ENCODE peak calls at places on chromosomes 5 and 9, in five cellular contexts. S is HCT116, P is K562, L is GM12878, F is H1. O is an unnamed sample.
A peak's percentile ranks its signal among the peaks of the same experiment; 100 is the strongest.

GRCh38 chr9:36470891-36471290 is 70.8 kb upstream of the RNF38 start:
- DNase-seq in P (peak; percentile 5), S (no peak), F (no peak), L (peak; percentile 67), O (no peak)

GRCh38 chr5:78504726-78505431 is 143.7 kb downstream of the LHFPL2 start:
- DNase-seq in F (no peak), L (no peak), S (peak; percentile 38), P (no peak), O (no peak)

GRCh38 chr9:26066237-26066636 is 388.0 kb upstream of the TUSC1 start:
- DNase-seq in P (no peak), L (no peak), S (no peak), F (no peak), O (no peak)

GRCh38 chr5:56264417-56265025 is 31.4 kb upstream of the ANKRD55 start:
- DNase-seq in P (peak; percentile 62), S (peak; percentile 61), F (peak; percentile 67), L (no peak), O (peak; percentile 59)

GRCh38 chr9:92245005-92245797 is 48.3 kb downstream of the IARS1 start:
- DNase-seq in F (no peak), P (no peak), L (no peak), S (no peak), O (no peak)

GRCh38 chr9:27261517-27262211 is 35.3 kb downstream of the EQTN start:
- DNase-seq in S (no peak), P (no peak), L (no peak), F (no peak), O (peak; percentile 58)

GRCh38 chr9:98481676-98482075 is 226.2 kb upstream of the TBC1D2 start:
- DNase-seq in S (no peak), F (no peak), L (no peak), P (no peak), O (peak; percentile 8)

GRCh38 chr5:9056046-9056445 is 489.8 kb downstream of the SEMA5A start:
- DNase-seq in S (no peak), P (no peak), F (no peak), L (no peak), O (no peak)

GRCh38 chr9:32487981-32488380 is 38.0 kb downstream of the RIGI start:
- DNase-seq in P (no peak), S (no peak), L (no peak), F (no peak), O (no peak)

GRCh38 chr5:79834420-79835219 is 145.0 kb downstream of the CMYA5 start:
- DNase-seq in F (no peak), S (no peak), L (no peak), P (no peak), O (no peak)

GRCh38 chr5:19855929-19856328 is 132.1 kb downstream of the CDH18 start:
- DNase-seq in F (no peak), L (no peak), S (no peak), P (no peak), O (no peak)

GRCh38 chr5:15703901-15704300 is 203.9 kb downstream of the FBXL7 start:
- DNase-seq in P (no peak), L (no peak), F (no peak), S (no peak), O (no peak)

GRCh38 chr9:90300901-90301688 is 341.5 kb downstream of the DIRAS2 start:
- DNase-seq in P (no peak), L (no peak), S (peak; percentile 59), F (peak; percentile 31), O (no peak)

GRCh38 chr5:145341842-145342241 is 493.3 kb downstream of the PRELID2 start:
- DNase-seq in S (no peak), L (no peak), P (no peak), F (no peak), O (no peak)

GRCh38 chr5:38420691-38421395 is 135.6 kb downstream of the LIFR start:
- DNase-seq in P (peak; percentile 58), S (peak; percentile 60), F (no peak), L (no peak), O (peak; percentile 54)

GRCh38 chr5:164505791-164506190 is 1000.4 kb downstream of the MAT2B start:
- DNase-seq in S (no peak), L (no peak), P (no peak), F (no peak), O (no peak)

GRCh38 chr5:164501344-164501743 is 995.9 kb downstream of the MAT2B start:
- DNase-seq in L (no peak), P (no peak), S (no peak), F (no peak), O (no peak)

GRCh38 chr5:164500856-164501255 is 995.4 kb downstream of the MAT2B start:
- DNase-seq in F (no peak), S (no peak), P (no peak), L (no peak), O (no peak)

GRCh38 chr5:164498393-164498792 is 993.0 kb downstream of the MAT2B start:
- DNase-seq in F (no peak), P (no peak), L (no peak), S (no peak), O (no peak)

DNA sequence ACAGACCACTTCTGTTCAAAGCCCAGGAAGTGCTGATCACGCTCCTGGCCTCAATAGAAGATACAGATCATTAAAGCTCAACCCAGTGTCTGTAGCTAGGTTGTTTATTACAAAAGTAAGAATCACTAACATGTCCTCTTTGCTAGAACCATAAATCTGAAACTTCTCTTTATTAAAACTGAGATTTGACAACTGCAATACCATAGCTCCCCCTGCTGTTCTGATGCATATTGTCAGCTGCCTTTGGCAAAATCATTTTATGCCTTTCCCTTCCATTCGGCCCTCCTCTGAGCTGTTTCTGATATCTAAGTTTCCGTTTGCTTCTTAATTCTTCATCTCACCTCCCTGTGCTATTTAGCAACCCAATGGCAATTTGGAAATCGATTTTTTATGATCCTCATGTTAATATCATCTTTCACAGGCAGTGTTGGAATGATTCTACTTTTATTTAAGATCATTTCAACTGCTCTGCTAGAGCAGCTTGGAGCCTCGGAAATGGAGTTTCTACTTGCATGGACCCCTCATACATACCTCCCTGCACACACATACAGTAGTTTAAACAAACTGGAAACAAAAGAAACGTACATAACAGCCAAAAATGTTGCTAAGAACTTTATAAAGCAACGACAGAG is 998.8 kb downstream of the MAT2B start:
- DNase-seq in P (peak; percentile 67), L (peak; percentile 5), F (no peak), S (peak; percentile 4), O (peak; percentile 34)
- TF ChIP-seq SRF in P (no peak), L (no peak), F (no peak), S (no peak), O (no peak)

DNA sequence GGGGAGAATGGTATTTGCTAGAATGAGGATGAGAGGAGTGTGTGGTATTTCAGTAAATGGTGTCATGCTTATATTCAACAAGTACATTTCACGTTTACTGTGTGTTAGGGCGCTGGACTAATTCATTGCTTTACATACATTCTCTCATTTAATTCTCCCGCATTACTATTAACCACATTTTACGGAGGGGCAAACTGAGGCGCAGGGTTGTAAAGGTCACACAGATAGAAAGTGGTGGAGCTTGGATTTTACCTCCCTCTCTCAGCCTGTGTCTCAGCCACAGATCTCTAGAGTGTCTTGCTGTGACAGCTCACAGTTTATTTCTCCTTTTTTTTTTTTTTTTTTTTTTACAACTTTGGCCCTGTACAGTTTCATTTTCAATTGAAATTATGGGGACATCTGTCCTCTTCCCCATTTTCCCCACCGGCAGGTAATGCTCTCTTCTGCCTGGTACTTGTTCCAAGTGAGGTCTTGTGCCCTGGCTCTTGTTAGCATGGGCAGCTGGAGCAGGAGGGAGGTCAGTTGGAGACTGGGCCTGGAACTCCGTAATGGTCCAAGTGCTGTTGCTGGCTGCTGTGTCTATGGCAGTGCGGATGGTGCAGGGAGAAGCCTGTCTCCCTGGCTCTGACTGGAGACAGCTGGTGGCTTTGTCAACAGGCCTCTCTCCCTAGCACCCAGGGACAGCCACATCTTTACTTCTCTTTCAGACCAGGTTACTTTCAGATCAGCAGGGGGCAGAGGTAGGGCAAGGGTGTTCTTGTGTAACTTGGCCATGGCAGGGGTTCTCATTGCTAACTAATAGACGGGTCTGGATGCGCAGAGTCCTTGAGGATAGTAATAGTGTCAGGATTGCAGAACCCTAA is 20.5 kb upstream of the NDST1 start:
- DNase-seq in F (no peak), L (no peak), S (no peak), P (peak; percentile 52), O (peak; percentile 80)
- TF ChIP-seq SRF in F (no peak), L (no peak), S (no peak), P (no peak), O (no peak)

DNA sequence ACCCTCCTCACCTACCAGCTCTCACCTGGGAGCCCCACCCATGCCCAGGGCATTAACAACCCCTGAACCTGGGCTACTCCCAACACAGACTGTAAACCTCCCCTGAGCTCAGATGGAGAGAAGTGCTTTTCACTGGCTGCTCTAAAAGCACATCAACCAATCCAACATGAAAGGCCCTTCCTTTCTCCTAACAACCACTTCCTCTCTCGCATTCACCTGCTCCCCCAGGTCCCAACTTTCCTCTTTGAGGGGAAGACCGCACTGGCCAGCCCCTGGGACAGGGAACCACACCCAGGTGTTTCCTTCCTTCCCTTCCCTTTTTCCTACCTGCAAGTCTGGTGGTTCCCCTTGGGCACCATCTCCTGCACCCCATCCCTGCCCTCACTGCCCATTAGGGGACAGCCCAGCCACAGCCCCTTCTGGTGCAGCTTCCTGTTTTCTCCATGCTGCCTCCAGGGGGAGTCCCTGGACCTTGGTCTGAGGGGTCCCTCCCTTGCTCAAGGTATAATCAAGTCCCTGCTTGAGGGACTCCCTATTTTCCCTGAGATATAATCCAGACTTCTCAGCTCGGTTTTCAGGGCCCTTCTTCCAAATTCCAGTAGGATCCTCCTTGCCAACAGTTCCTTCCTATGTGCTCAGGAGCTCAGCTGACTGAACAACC is 30.5 kb upstream of the DAB2IP start:
- DNase-seq in L (no peak), S (no peak), F (no peak), P (peak; percentile 58), O (peak; percentile 41)
- TF ChIP-seq SRF in L (no peak), S (no peak), F (no peak), P (no peak), O (no peak)

DNA sequence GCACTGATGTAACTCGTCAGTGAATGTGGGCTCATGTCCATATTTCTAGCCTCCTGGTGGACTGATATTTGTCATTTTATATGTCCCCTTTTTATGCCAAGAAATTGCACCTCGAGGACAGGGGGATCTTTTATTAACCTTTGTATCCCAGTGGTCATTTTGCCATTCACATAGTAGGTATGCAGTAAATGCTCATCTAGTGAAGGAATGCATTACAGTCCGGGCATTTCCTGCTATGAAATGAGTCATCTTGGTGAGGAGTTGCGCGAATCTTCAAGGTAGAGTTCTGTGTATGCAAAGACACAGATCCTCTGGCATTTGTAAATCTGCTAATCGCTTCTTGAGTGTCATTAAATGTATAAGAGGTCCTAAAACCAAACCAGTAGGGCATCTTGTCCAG is 755.5 kb upstream of the ADAMTS16 start:
- DNase-seq in P (no peak), S (no peak), L (no peak), F (no peak), O (no peak)
- TF ChIP-seq SRF in P (no peak), S (no peak), L (no peak), F (no peak), O (no peak)

GRCh38 chr9:133691191-133691590 is 47.0 kb downstream of the SARDH start:
- DNase-seq in L (no peak), S (no peak), P (no peak), F (no peak), O (no peak)
- TF ChIP-seq SRF in L (no peak), S (no peak), P (no peak), F (no peak), O (no peak)